ENCODE peak calls at places on chromosomes 13 and 19, in six cellular contexts. H is H1, V is K562, U is GM12878, L is HepG2, W is GM23338. G is an unnamed sample.

GRCh38 chr19:36891768-36892357 is 24.2 kb downstream of the ZNF829 start:
- DNase-seq in H (no peak), U (no peak), L (no peak), V (no peak), W (peak), G (no peak)

GRCh38 chr13:41931337-41931736 is 29.6 kb downstream of the VWA8 start:
- DNase-seq in V (no peak), H (no peak), W (no peak), L (no peak), U (no peak), G (no peak)

GRCh38 chr19:14085309-14085995 is at the start of gene C19orf67:
- DNase-seq in H (no peak), W (peak), U (no peak), L (no peak), V (peak), G (peak)

GRCh38 chr19:30252214-30252613 is 120.0 kb upstream of the ZNF536 start:
- DNase-seq in U (no peak), V (no peak), L (no peak), H (no peak), W (no peak), G (no peak)

GRCh38 chr13:35549481-35549880 is 73.0 kb upstream of the MAB21L1 start:
- DNase-seq in V (no peak), U (peak), H (no peak), L (peak), W (no peak), G (no peak)

GRCh38 chr19:34208485-34208884 is 36.2 kb downstream of the LSM14A start:
- DNase-seq in L (no peak), W (no peak), H (no peak), V (no peak), U (no peak), G (no peak)

GRCh38 chr19:9936151-9937000 is at the start of gene OLFM2:
- DNase-seq in H (no peak), L (no peak), W (peak), V (peak), U (no peak), G (peak)

GRCh38 chr19:11096210-11096841 is 7.1 kb downstream of the LDLR start:
- DNase-seq in W (no peak), V (no peak), H (no peak), L (no peak), U (peak), G (no peak)

GRCh38 chr13:65555973-65556372 is 1674.2 kb downstream of the PCDH9 start:
- DNase-seq in V (no peak), H (no peak), W (no peak), U (no peak), L (no peak), G (no peak)

GRCh38 chr19:50258918-50259372 is 55.5 kb downstream of the MYH14 start:
- DNase-seq in W (peak), H (peak), V (peak), L (no peak), U (no peak), G (peak)

GRCh38 chr19:54248016-54248601 is 5.5 kb upstream of the LILRA6 start:
- DNase-seq in H (no peak), U (no peak), W (no peak), V (no peak), L (no peak), G (no peak)

GRCh38 chr13:57137631-57138030 is 3.1 kb upstream of the PRR20A start:
- DNase-seq in U (no peak), L (peak), H (no peak), V (no peak), W (no peak), G (no peak)

GRCh38 chr19:17496337-17496997 is 15.0 kb upstream of the PGLS start:
- DNase-seq in V (peak), L (peak), W (peak), H (peak), U (peak), G (peak)

GRCh38 chr13:72638059-72638815 is 89.2 kb downstream of the MZT1 start:
- DNase-seq in W (peak), U (no peak), L (no peak), H (peak), V (no peak), G (no peak)

GRCh38 chr13:49371943-49372636 is 71.8 kb downstream of the CAB39L start:
- DNase-seq in U (no peak), H (no peak), W (no peak), L (peak), V (no peak), G (no peak)

GRCh38 chr19:29499921-29500590 is 25.7 kb upstream of the VSTM2B start:
- DNase-seq in V (no peak), W (no peak), L (no peak), U (no peak), H (no peak), G (no peak)

GRCh38 chr13:34863360-34864135 is 78.5 kb upstream of the NBEA start:
- DNase-seq in W (no peak), U (no peak), L (peak), V (no peak), H (no peak), G (no peak)

GRCh38 chr13:100809856-100810255 is 135.3 kb upstream of the TMTC4 start:
- DNase-seq in L (no peak), U (no peak), W (no peak), V (no peak), H (no peak), G (no peak)

GRCh38 chr13:37476874-37477273 is 121.7 kb downstream of the POSTN start:
- DNase-seq in H (no peak), V (no peak), U (no peak), W (no peak), L (no peak), G (no peak)

GRCh38 chr19:38055655-38056521 is 148.9 kb downstream of the SIPA1L3 start:
- DNase-seq in L (no peak), H (no peak), U (no peak), V (no peak), W (peak), G (no peak)

GRCh38 chr19:3275068-3275582 is 50.7 kb downstream of the CELF5 start:
- DNase-seq in L (peak), W (peak), U (no peak), V (peak), H (peak), G (peak)

GRCh38 chr13:19618925-19619324 is 14.5 kb upstream of the MPHOSPH8 start:
- DNase-seq in V (peak), W (peak), U (no peak), L (peak), H (no peak), G (peak)

GRCh38 chr13:50685491-50685890 is 158.0 kb downstream of the DLEU7 start:
- DNase-seq in L (no peak), U (no peak), H (no peak), W (peak), V (no peak), G (no peak)

GRCh38 chr13:22091971-22092300 is 421.1 kb downstream of the FGF9 start:
- DNase-seq in H (no peak), U (no peak), V (no peak), L (no peak), W (no peak), G (no peak)

GRCh38 chr13:101144808-101145419 is 271.4 kb downstream of the NALCN start:
- DNase-seq in V (peak), U (peak), W (peak), H (no peak), L (peak), G (no peak)

GRCh38 chr13:98528663-98529064 is 48.2 kb downstream of the STK24 start:
- DNase-seq in U (no peak), W (no peak), V (no peak), L (no peak), H (no peak), G (no peak)

GRCh38 chr13:98221234-98221633 is 44.2 kb upstream of the RNF113B start:
- DNase-seq in L (no peak), U (no peak), V (no peak), W (no peak), H (no peak), G (no peak)

GRCh38 chr13:20983386-20983785 is 78.0 kb downstream of the LATS2 start:
- DNase-seq in V (no peak), L (no peak), U (no peak), H (no peak), W (no peak), G (no peak)

GRCh38 chr13:109569938-109570711 is 216.3 kb downstream of the IRS2 start:
- DNase-seq in V (no peak), W (no peak), H (no peak), L (no peak), U (peak), G (no peak)

GRCh38 chr13:64697226-64697625 is 2532.9 kb downstream of the PCDH9 start:
- DNase-seq in L (no peak), V (no peak), H (no peak), U (no peak), W (no peak), G (no peak)

GRCh38 chr13:85013006-85013405 is 786.2 kb downstream of the SLITRK6 start:
- DNase-seq in H (no peak), L (no peak), W (no peak), V (no peak), U (no peak), G (no peak)

GRCh38 chr19:44748426-44749254 is at the start of gene BCL3:
- DNase-seq in L (no peak), V (peak), U (no peak), H (no peak), W (peak), G (no peak)

GRCh38 chr13:36774895-36775294 is 44.1 kb upstream of the RFXAP start:
- DNase-seq in V (no peak), U (no peak), H (no peak), L (no peak), W (no peak), G (no peak)

GRCh38 chr13:26561636-26562537 is 4.4 kb downstream of the WASF3 start:
- DNase-seq in W (peak), V (no peak), U (no peak), H (no peak), L (peak), G (no peak)

GRCh38 chr19:35899547-35900214 is 659 bp downstream of the NFKBID start:
- DNase-seq in H (no peak), V (peak), U (peak), W (peak), L (peak), G (peak)

GRCh38 chr19:23867895-23868294 is 46.8 kb upstream of the ZNF726 start:
- DNase-seq in L (no peak), W (peak), V (no peak), H (no peak), U (no peak), G (no peak)

GRCh38 chr13:24261566-24261965 is 47.8 kb upstream of the C1QTNF9 start:
- DNase-seq in V (no peak), U (no peak), W (no peak), L (no peak), H (no peak), G (no peak)

GRCh38 chr19:46951236-46951986 is 68.2 kb upstream of the NPAS1 start:
- DNase-seq in V (no peak), W (no peak), L (peak), H (no peak), U (no peak), G (no peak)
- TF ChIP-seq CREB1 in V (no peak), W (no peak), L (no peak), H (no peak), U (no peak), G (no peak)

GRCh38 chr19:8684001-8684902 is 14.3 kb downstream of the ACTL9 start:
- DNase-seq in H (no peak), W (no peak), U (no peak), L (no peak), V (no peak), G (no peak)
- TF ChIP-seq CREB1 in H (no peak), W (no peak), U (no peak), L (no peak), V (no peak), G (no peak)

GRCh38 chr19:47663911-47664771 is 49.1 kb upstream of the EHD2 start:
- DNase-seq in L (peak), V (peak), H (no peak), W (no peak), U (no peak), G (no peak)
- TF ChIP-seq CREB1 in L (no peak), V (peak), H (no peak), W (no peak), U (no peak), G (no peak)

GRCh38 chr13:76719955-76720354 is 166.2 kb downstream of the KCTD12 start:
- DNase-seq in U (no peak), V (no peak), W (no peak), H (no peak), L (no peak), G (no peak)

GRCh38 chr13:76720416-76720815 is 165.8 kb downstream of the KCTD12 start:
- DNase-seq in W (no peak), L (no peak), V (no peak), U (no peak), H (no peak), G (no peak)

GRCh38 chr13:76715621-76716020 is 170.6 kb downstream of the KCTD12 start:
- DNase-seq in L (no peak), H (no peak), U (no peak), W (peak), V (no peak), G (no peak)

GRCh38 chr13:76715043-76715442 is 171.2 kb downstream of the KCTD12 start:
- DNase-seq in H (no peak), U (no peak), V (no peak), W (no peak), L (no peak), G (no peak)

GRCh38 chr13:76717092-76717491 is 169.1 kb downstream of the KCTD12 start:
- DNase-seq in U (no peak), H (no peak), L (no peak), V (no peak), W (no peak), G (no peak)
- TF ChIP-seq CREB1 in U (no peak), H (no peak), L (no peak), V (no peak), W (no peak), G (no peak)

GRCh38 chr13:40438022-40438692 is 228.3 kb downstream of the FOXO1 start:
- DNase-seq in U (no peak), V (no peak), H (no peak), L (no peak), W (no peak), G (no peak)
- TF ChIP-seq CREB1 in U (no peak), V (no peak), H (no peak), L (no peak), W (no peak), G (no peak)

DNA sequence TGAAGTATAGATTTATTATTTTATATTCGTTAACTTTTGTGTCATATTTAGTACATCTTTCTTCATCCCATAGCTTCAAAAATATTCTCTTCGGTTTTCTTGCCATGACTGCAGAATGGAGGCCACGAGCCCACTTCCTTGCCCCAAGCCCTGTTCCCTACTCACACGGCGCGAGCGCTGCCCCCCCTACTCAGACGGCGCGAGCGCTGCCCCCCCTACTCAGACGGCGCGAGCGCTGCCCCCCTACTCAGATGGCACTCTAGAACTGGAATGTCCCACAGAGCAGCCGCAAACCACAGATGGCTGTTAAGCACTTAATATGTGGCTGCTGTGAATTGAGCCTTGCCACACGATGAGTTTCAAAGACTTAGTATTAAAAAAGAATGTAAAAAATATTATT is 102.2 kb upstream of the PEG3 start:
- DNase-seq in U (no peak), W (no peak), L (no peak), V (peak), H (no peak), G (no peak)
- TF ChIP-seq CREB1 in U (no peak), W (no peak), L (no peak), V (no peak), H (no peak), G (no peak)

GRCh38 chr13:52405369-52405766 is 604 bp downstream of the THSD1 start:
- DNase-seq in L (no peak), U (no peak), H (no peak), V (no peak), W (peak), G (peak)
- TF ChIP-seq CREB1 in L (no peak), U (no peak), H (no peak), V (no peak), W (no peak), G (no peak)

GRCh38 chr13:40927929-40928328 is 91.2 kb downstream of the ELF1 start:
- DNase-seq in V (no peak), U (no peak), L (no peak), W (no peak), H (no peak), G (no peak)
- TF ChIP-seq CREB1 in V (no peak), U (no peak), L (no peak), W (no peak), H (no peak), G (no peak)